ENCODE peak calls at places on chromosomes 4 and X, in seven cellular contexts. One of them, this sample, is unnamed.

GRCh38 chr4:5357863-5358262 is 306.6 kb downstream of the STK32B start:
- DNase-seq in heart left ventricle: no peak
- DNase-seq in upper lobe of right lung: no peak
- DNase-seq in left lung: no peak
- DNase-seq in MM.1S: no peak
- DNase-seq in hepatocyte: no peak
- DNase-seq in GM12864: no peak
- DNase-seq in this sample: no peak

GRCh38 chr4:100461796-100462195 is 56.0 kb downstream of the EMCN start:
- DNase-seq in heart left ventricle: no peak
- DNase-seq in upper lobe of right lung: no peak
- DNase-seq in left lung: no peak
- DNase-seq in MM.1S: no peak
- DNase-seq in hepatocyte: no peak
- DNase-seq in GM12864: no peak
- DNase-seq in this sample: no peak

GRCh38 chr4:183430317-183430986 is 14.0 kb upstream of the CDKN2AIP start:
- DNase-seq in heart left ventricle: no peak
- DNase-seq in upper lobe of right lung: no peak
- DNase-seq in left lung: no peak
- DNase-seq in MM.1S: no peak
- DNase-seq in hepatocyte: no peak
- DNase-seq in GM12864: no peak
- DNase-seq in this sample: peak; percentile 8

GRCh38 chr4:15677507-15677988 is 4.1 kb upstream of the FAM200B start:
- DNase-seq in heart left ventricle: no peak
- DNase-seq in upper lobe of right lung: no peak
- DNase-seq in left lung: no peak
- DNase-seq in MM.1S: no peak
- DNase-seq in hepatocyte: peak; percentile 78
- DNase-seq in GM12864: no peak
- DNase-seq in this sample: peak; percentile 79

GRCh38 chr4:40196724-40197281 is at the start of gene RHOH:
- DNase-seq in heart left ventricle: no peak
- DNase-seq in upper lobe of right lung: no peak
- DNase-seq in left lung: no peak
- DNase-seq in MM.1S: peak; percentile 94
- DNase-seq in hepatocyte: no peak
- DNase-seq in GM12864: peak; percentile 88
- DNase-seq in this sample: no peak

GRCh38 chr4:150178161-150178560 is 99.9 kb downstream of the DCLK2 start:
- DNase-seq in heart left ventricle: no peak
- DNase-seq in upper lobe of right lung: no peak
- DNase-seq in left lung: no peak
- DNase-seq in MM.1S: no peak
- DNase-seq in hepatocyte: no peak
- DNase-seq in GM12864: no peak
- DNase-seq in this sample: no peak

GRCh38 chr4:158781963-158782362 is 13.1 kb downstream of the FNIP2 start:
- DNase-seq in heart left ventricle: no peak
- DNase-seq in upper lobe of right lung: no peak
- DNase-seq in left lung: no peak
- DNase-seq in MM.1S: no peak
- DNase-seq in hepatocyte: no peak
- DNase-seq in GM12864: no peak
- DNase-seq in this sample: no peak

GRCh38 chrX:109393859-109394258 is 88.0 kb downstream of the GUCY2F start:
- DNase-seq in heart left ventricle: no peak
- DNase-seq in upper lobe of right lung: no peak
- DNase-seq in left lung: no peak
- DNase-seq in MM.1S: peak; percentile 27
- DNase-seq in hepatocyte: no peak
- DNase-seq in GM12864: no peak
- DNase-seq in this sample: no peak

GRCh38 chr4:148874331-148874730 is 432.1 kb upstream of the NR3C2 start:
- DNase-seq in heart left ventricle: no peak
- DNase-seq in upper lobe of right lung: no peak
- DNase-seq in left lung: no peak
- DNase-seq in MM.1S: no peak
- DNase-seq in hepatocyte: peak; percentile 28
- DNase-seq in GM12864: no peak
- DNase-seq in this sample: no peak

GRCh38 chr4:17232575-17233253 is 279.2 kb downstream of the QDPR start:
- DNase-seq in heart left ventricle: peak; percentile 65
- DNase-seq in upper lobe of right lung: no peak
- DNase-seq in left lung: no peak
- DNase-seq in MM.1S: no peak
- DNase-seq in hepatocyte: peak; percentile 65
- DNase-seq in GM12864: no peak
- DNase-seq in this sample: no peak

GRCh38 chr4:36152712-36153111 is 91.6 kb downstream of the ARAP2 start:
- DNase-seq in heart left ventricle: no peak
- DNase-seq in upper lobe of right lung: no peak
- DNase-seq in left lung: no peak
- DNase-seq in MM.1S: no peak
- DNase-seq in hepatocyte: no peak
- DNase-seq in GM12864: no peak
- DNase-seq in this sample: no peak

GRCh38 chrX:107154787-107155620 is 36.4 kb upstream of the RBM41 start:
- DNase-seq in heart left ventricle: no peak
- DNase-seq in upper lobe of right lung: no peak
- DNase-seq in left lung: no peak
- DNase-seq in MM.1S: no peak
- DNase-seq in hepatocyte: peak; percentile 19
- DNase-seq in GM12864: no peak
- DNase-seq in this sample: no peak

GRCh38 chr4:16289872-16290554 is 63.7 kb upstream of the TAPT1 start:
- DNase-seq in heart left ventricle: no peak
- DNase-seq in upper lobe of right lung: no peak
- DNase-seq in left lung: no peak
- DNase-seq in MM.1S: peak; percentile 24
- DNase-seq in hepatocyte: peak; percentile 51
- DNase-seq in GM12864: no peak
- DNase-seq in this sample: no peak

GRCh38 chr4:17310269-17310652 is 201.6 kb downstream of the QDPR start:
- DNase-seq in heart left ventricle: no peak
- DNase-seq in upper lobe of right lung: no peak
- DNase-seq in left lung: no peak
- DNase-seq in MM.1S: peak; percentile 82
- DNase-seq in hepatocyte: no peak
- DNase-seq in GM12864: peak; percentile 57
- DNase-seq in this sample: no peak

GRCh38 chr4:24795666-24796381 is 451 bp downstream of the SOD3 start:
- DNase-seq in heart left ventricle: no peak
- DNase-seq in upper lobe of right lung: no peak
- DNase-seq in left lung: no peak
- DNase-seq in MM.1S: no peak
- DNase-seq in hepatocyte: no peak
- DNase-seq in GM12864: no peak
- DNase-seq in this sample: no peak

GRCh38 chr4:24796632-24797031 is 1.3 kb downstream of the SOD3 start:
- DNase-seq in heart left ventricle: no peak
- DNase-seq in upper lobe of right lung: no peak
- DNase-seq in left lung: no peak
- DNase-seq in MM.1S: no peak
- DNase-seq in hepatocyte: no peak
- DNase-seq in GM12864: no peak
- DNase-seq in this sample: no peak

GRCh38 chr4:24794111-24794860 is 1.1 kb upstream of the SOD3 start:
- DNase-seq in heart left ventricle: peak; percentile 44
- DNase-seq in upper lobe of right lung: no peak
- DNase-seq in left lung: no peak
- DNase-seq in MM.1S: no peak
- DNase-seq in hepatocyte: no peak
- DNase-seq in GM12864: no peak
- DNase-seq in this sample: no peak

GRCh38 chr4:24793219-24794005 is 2.0 kb upstream of the SOD3 start:
- DNase-seq in heart left ventricle: no peak
- DNase-seq in upper lobe of right lung: no peak
- DNase-seq in left lung: no peak
- DNase-seq in MM.1S: no peak
- DNase-seq in hepatocyte: no peak
- DNase-seq in GM12864: no peak
- DNase-seq in this sample: no peak

GRCh38 chr4:24794916-24795665 is at the start of gene SOD3:
- DNase-seq in heart left ventricle: peak; percentile 89
- DNase-seq in upper lobe of right lung: peak; percentile 90
- DNase-seq in left lung: peak; percentile 89
- DNase-seq in MM.1S: no peak
- DNase-seq in hepatocyte: peak; percentile 69
- DNase-seq in GM12864: no peak
- DNase-seq in this sample: peak; percentile 83
- H3K4me3 ChIP-seq in heart left ventricle: peak within 1 kb of the TSS; percentile 52
- H3K4me3 ChIP-seq in upper lobe of right lung: peak within 1 kb of the TSS; percentile 53
- H3K4me3 ChIP-seq in left lung: peak within 1 kb of the TSS; percentile 8
- H3K4me3 ChIP-seq in MM.1S: no peak within 1 kb of the TSS
- H3K4me3 ChIP-seq in hepatocyte: no peak within 1 kb of the TSS
- H3K4me3 ChIP-seq in GM12864: no peak within 1 kb of the TSS
- H3K4me3 ChIP-seq in this sample: peak within 1 kb of the TSS; percentile 9

GRCh38 chr4:165375465-165375864 is 3.3 kb upstream of the CPE start:
- DNase-seq in heart left ventricle: no peak
- DNase-seq in upper lobe of right lung: no peak
- DNase-seq in left lung: no peak
- DNase-seq in MM.1S: no peak
- DNase-seq in hepatocyte: no peak
- DNase-seq in GM12864: no peak
- DNase-seq in this sample: no peak

GRCh38 chr4:165381821-165382373 is 3.1 kb downstream of the CPE start:
- DNase-seq in heart left ventricle: no peak
- DNase-seq in upper lobe of right lung: no peak
- DNase-seq in left lung: no peak
- DNase-seq in MM.1S: no peak
- DNase-seq in hepatocyte: no peak
- DNase-seq in GM12864: no peak
- DNase-seq in this sample: no peak

GRCh38 chr4:165378398-165378762 is 428 bp upstream of the CPE start:
- DNase-seq in heart left ventricle: no peak
- DNase-seq in upper lobe of right lung: no peak
- DNase-seq in left lung: no peak
- DNase-seq in MM.1S: no peak
- DNase-seq in hepatocyte: no peak
- DNase-seq in GM12864: no peak
- DNase-seq in this sample: no peak

GRCh38 chr4:165379662-165380061 is 854 bp downstream of the CPE start:
- DNase-seq in heart left ventricle: no peak
- DNase-seq in upper lobe of right lung: no peak
- DNase-seq in left lung: no peak
- DNase-seq in MM.1S: no peak
- DNase-seq in hepatocyte: peak; percentile 46
- DNase-seq in GM12864: no peak
- DNase-seq in this sample: peak; percentile 5

GRCh38 chr4:165378763-165379631 is at the start of gene CPE:
- DNase-seq in heart left ventricle: peak; percentile 82
- DNase-seq in upper lobe of right lung: peak; percentile 90
- DNase-seq in left lung: peak; percentile 73
- DNase-seq in MM.1S: peak; percentile 63
- DNase-seq in hepatocyte: peak; percentile 93
- DNase-seq in GM12864: no peak
- DNase-seq in this sample: peak; percentile 81
- TF ChIP-seq CTCF in heart left ventricle: peak; percentile 45
- TF ChIP-seq CTCF in upper lobe of right lung: peak; percentile 48
- TF ChIP-seq CTCF in left lung: peak; percentile 38
- TF ChIP-seq CTCF in MM.1S: peak; percentile 39
- TF ChIP-seq CTCF in hepatocyte: peak; percentile 39
- TF ChIP-seq CTCF in GM12864: peak; percentile 23
- TF ChIP-seq CTCF in this sample: peak; percentile 43

GRCh38 chr4:83013931-83014330 is 3.3 kb upstream of the LIN54 start:
- DNase-seq in heart left ventricle: no peak
- DNase-seq in upper lobe of right lung: no peak
- DNase-seq in left lung: no peak
- DNase-seq in MM.1S: no peak
- DNase-seq in hepatocyte: no peak
- DNase-seq in GM12864: no peak
- DNase-seq in this sample: no peak
- H3K4me3 ChIP-seq in heart left ventricle: peak overlapping the region; percentile 72
- H3K4me3 ChIP-seq in upper lobe of right lung: peak overlapping the region; percentile 77
- H3K4me3 ChIP-seq in left lung: no peak overlapping the region
- H3K4me3 ChIP-seq in MM.1S: no peak overlapping the region
- H3K4me3 ChIP-seq in hepatocyte: peak overlapping the region; percentile 24
- H3K4me3 ChIP-seq in GM12864: no peak overlapping the region
- H3K4me3 ChIP-seq in this sample: peak overlapping the region; percentile 78

GRCh38 chrX:153382563-153383482 is 18.3 kb downstream of the PNMA6E start:
- DNase-seq in heart left ventricle: no peak
- DNase-seq in upper lobe of right lung: no peak
- DNase-seq in left lung: no peak
- DNase-seq in MM.1S: no peak
- DNase-seq in hepatocyte: no peak
- DNase-seq in GM12864: no peak
- DNase-seq in this sample: no peak

GRCh38 chrX:153380691-153381090 is 20.5 kb downstream of the PNMA6E start:
- DNase-seq in heart left ventricle: no peak
- DNase-seq in upper lobe of right lung: no peak
- DNase-seq in left lung: no peak
- DNase-seq in MM.1S: no peak
- DNase-seq in hepatocyte: no peak
- DNase-seq in GM12864: no peak
- DNase-seq in this sample: no peak

GRCh38 chrX:153379508-153379907 is 21.6 kb downstream of the PNMA6E start:
- DNase-seq in heart left ventricle: no peak
- DNase-seq in upper lobe of right lung: no peak
- DNase-seq in left lung: no peak
- DNase-seq in MM.1S: no peak
- DNase-seq in hepatocyte: no peak
- DNase-seq in GM12864: no peak
- DNase-seq in this sample: no peak

GRCh38 chrX:153379971-153380581 is 21.1 kb downstream of the PNMA6E start:
- DNase-seq in heart left ventricle: no peak
- DNase-seq in upper lobe of right lung: no peak
- DNase-seq in left lung: no peak
- DNase-seq in MM.1S: no peak
- DNase-seq in hepatocyte: no peak
- DNase-seq in GM12864: no peak
- DNase-seq in this sample: no peak

DNA sequence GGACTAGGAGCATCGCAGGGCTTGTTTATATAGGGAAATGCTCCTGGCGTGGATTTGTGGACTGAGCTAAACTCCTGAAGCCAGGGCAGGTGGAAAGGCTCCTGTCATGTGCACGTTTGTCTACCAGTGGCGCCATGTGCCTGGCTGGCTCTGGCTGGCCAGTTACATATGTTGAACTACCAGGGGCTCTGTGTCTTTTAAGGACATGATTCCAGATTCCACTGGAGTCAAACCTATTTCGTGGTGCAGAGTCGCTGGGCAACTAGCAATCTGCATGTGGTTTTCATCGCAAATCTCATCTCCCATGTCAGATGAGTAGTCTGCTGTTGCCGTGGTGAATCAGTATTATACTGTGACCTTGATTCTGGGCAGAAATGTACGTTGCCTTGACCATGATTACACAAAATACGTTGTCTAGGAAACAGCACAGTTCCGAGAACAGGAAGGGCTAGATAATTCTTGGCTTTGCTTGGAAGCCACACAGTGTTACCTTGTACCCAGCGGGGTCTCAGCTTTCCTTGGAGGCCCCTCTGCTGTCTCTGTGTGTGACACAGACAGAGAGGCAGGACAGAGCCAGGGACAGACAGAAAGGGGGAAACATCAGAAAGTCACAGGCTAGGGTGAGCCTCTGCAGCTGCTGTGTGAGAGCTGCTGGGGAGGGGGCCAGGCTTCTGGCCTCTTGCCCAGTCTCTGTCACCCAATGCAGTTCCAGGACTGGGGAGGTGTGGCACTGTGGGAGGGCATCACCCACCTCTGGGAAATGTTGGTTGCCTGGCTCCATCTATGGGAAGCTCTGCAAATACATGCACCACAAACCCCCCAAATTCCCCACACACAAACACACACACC is 19.2 kb downstream of the PNMA6E start:
- DNase-seq in heart left ventricle: no peak
- DNase-seq in upper lobe of right lung: no peak
- DNase-seq in left lung: no peak
- DNase-seq in MM.1S: no peak
- DNase-seq in hepatocyte: peak; percentile 75
- DNase-seq in GM12864: no peak
- DNase-seq in this sample: no peak
- TF ChIP-seq CTCF in heart left ventricle: no peak
- TF ChIP-seq CTCF in upper lobe of right lung: no peak
- TF ChIP-seq CTCF in left lung: no peak
- TF ChIP-seq CTCF in MM.1S: peak; percentile 4
- TF ChIP-seq CTCF in hepatocyte: peak; percentile 18
- TF ChIP-seq CTCF in GM12864: no peak
- TF ChIP-seq CTCF in this sample: no peak

This sample was measured in pancreas.